ENCODE peak calls at places on chromosomes 12 and 14, in four cellular contexts. V is neural progenitor cell, Z is psoas muscle, K is stomach. H is an unnamed sample.
A peak's percentile ranks its signal among the peaks of the same experiment; 100 is the strongest.

GRCh38 chr12:93022603-93023340 is 93.7 kb upstream of the EEA1 start:
- DNase-seq in Z (no peak), V (no peak), K (no peak), H (no peak)

GRCh38 chr12:91746976-91747375 is 398.7 kb downstream of the BTG1 start:
- DNase-seq in Z (no peak), V (no peak), K (no peak), H (no peak)

GRCh38 chr14:100824946-100825690 is 800 bp upstream of the MEG3 start:
- DNase-seq in V (no peak), K (no peak), Z (no peak), H (no peak)

GRCh38 chr12:16950041-16950677 is 344.2 kb upstream of the LMO3 start:
- DNase-seq in V (peak; percentile 76), K (no peak), Z (no peak), H (no peak)

GRCh38 chr14:106530423-106531107 is 1004.2 kb downstream of the TMEM121 start:
- DNase-seq in Z (no peak), V (no peak), K (no peak), H (no peak)

GRCh38 chr14:65351493-65352224 is 60.9 kb upstream of the FUT8 start:
- DNase-seq in Z (no peak), K (no peak), V (no peak), H (no peak)

GRCh38 chr12:69431604-69432222 is 38.5 kb upstream of the FRS2 start:
- DNase-seq in Z (no peak), K (no peak), V (no peak), H (no peak)

GRCh38 chr12:71999795-72000194 is 61.1 kb downstream of the TPH2 start:
- DNase-seq in V (no peak), K (no peak), Z (no peak), H (no peak)

GRCh38 chr14:32620303-32620702 is 291.2 kb downstream of the AKAP6 start:
- DNase-seq in Z (no peak), K (no peak), V (no peak), H (no peak)

GRCh38 chr14:82642425-82642824 is 1108.8 kb upstream of the SEL1L start:
- DNase-seq in K (no peak), V (peak; percentile 73), Z (no peak), H (no peak)

GRCh38 chr14:101948666-101949205 is 15.6 kb upstream of the DYNC1H1 start:
- DNase-seq in V (peak; percentile 40), K (no peak), Z (peak; percentile 67), H (no peak)

GRCh38 chr14:96986701-96987474 is 189.7 kb downstream of the VRK1 start:
- DNase-seq in V (no peak), K (no peak), Z (no peak), H (no peak)

DNA sequence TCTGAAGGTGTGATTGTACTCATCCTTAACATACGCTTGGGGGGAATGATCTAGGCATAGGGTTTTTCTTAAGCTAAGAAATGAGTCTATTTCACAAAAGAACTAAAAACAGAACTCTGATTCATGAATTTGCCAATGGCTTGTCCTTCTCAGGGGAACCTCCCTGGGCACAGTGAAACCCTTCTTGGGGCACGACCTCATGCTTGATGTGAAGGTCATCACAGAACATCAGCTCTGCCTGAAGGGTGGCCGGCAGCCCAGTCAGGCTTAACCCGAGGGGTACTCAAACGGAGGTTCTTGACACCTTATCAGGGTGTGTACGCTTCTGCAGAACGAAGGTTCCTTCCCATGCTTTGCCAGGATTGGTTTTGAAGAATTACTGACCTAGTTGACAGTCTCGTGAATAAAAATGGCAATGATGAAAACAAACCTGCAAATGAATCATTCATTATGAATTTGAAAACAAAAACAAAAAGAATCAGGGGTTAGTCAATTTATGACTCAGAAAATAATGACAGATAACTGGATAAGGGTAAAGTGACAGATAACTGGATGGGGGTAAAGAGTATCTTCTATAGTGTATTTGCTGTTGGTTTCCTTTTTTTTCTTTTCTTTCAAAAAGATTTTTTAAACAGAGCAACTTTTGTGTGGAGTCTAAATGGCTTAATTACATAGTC is 86.4 kb downstream of the GALNT8 start:
- DNase-seq in K (no peak), Z (no peak), V (no peak), H (no peak)
- H3K4me1 ChIP-seq in K (peaks cover 13% of the 10 kb centered on the region), Z (no peaks in the 10 kb centered on the region), V (peaks cover 15% of the 10 kb centered on the region), H (no peaks in the 10 kb centered on the region)

DNA sequence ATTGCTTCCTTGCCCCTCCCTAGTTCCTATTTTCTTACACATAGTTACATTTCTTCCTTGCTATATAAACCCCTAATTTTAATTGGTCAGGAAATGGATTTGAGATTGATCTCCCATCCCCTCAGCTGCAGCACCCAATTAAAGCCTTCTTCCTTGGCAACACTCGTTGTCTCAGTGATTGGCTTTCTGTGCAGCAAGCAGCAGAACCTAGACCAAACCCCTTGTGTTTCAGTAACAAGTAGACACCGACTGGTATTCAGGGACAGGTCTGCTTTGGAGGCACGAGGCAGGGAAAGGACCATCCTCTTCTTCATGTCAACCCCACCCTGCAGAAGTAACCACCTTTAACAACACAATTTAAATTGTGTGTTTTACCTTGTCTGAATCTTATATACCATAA is 152.6 kb downstream of the RPAP3 start:
- DNase-seq in Z (no peak), V (no peak), K (no peak), H (no peak)
- TF ChIP-seq CTCF in Z (no peak), V (no peak), K (no peak), H (no peak)

GRCh38 chr12:47745485-47746041 is 13.1 kb downstream of the RAPGEF3 start:
- DNase-seq in V (no peak), K (no peak), Z (no peak), H (no peak)
- H3K27ac ChIP-seq in V (no peak overlapping the region), K (no peak overlapping the region), Z (no peak overlapping the region), H (no peak overlapping the region)

DNA sequence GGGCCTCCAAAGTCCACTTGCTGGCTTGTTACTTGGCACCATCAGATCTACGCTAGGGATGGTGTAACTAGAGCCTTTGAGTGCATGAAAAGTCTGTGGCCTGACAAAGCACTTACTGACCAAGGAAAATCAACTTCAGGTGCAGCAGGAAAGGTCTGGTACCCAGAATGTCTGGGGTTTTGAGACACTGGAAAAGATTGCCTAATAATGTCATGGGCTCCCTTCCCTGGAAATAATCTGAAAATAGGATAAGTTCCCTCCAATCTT is 106.7 kb downstream of the ZFP36L1 start:
- DNase-seq in K (no peak), Z (no peak), V (no peak), H (no peak)
- H3K4me1 ChIP-seq in K (peaks cover 38% of the 10 kb centered on the region), Z (peaks cover 31% of the 10 kb centered on the region), V (peaks cover 49% of the 10 kb centered on the region), H (peaks cover 34% of the 10 kb centered on the region)

GRCh38 chr12:64221656-64222010 is 463 bp downstream of the KICS2 start:
- DNase-seq in Z (peak; percentile 90), K (peak; percentile 90), V (peak; percentile 95), H (peak; percentile 79)
- TF ChIP-seq CTCF in Z (no peak), K (no peak), V (no peak), H (no peak)

GRCh38 chr14:49623387-49623786 is 2.8 kb downstream of the MGAT2 start:
- DNase-seq in Z (no peak), K (no peak), V (no peak), H (no peak)

GRCh38 chr14:49621114-49621881 is 699 bp downstream of the MGAT2 start:
- DNase-seq in V (peak; percentile 79), Z (peak; percentile 91), K (peak; percentile 63), H (peak; percentile 25)

GRCh38 chr14:49623941-49624806 is 3.6 kb downstream of the MGAT2 start:
- DNase-seq in V (no peak), Z (no peak), K (no peak), H (no peak)

GRCh38 chr14:49620182-49621113 is at the start of the genes MGAT2 and RPL36AL:
- DNase-seq in V (peak; percentile 99), Z (peak; percentile 99), K (peak; percentile 98), H (peak; percentile 87)

GRCh38 chr14:49622022-49622607 is 1.5 kb downstream of the MGAT2 start:
- DNase-seq in V (no peak), K (no peak), Z (no peak), H (no peak)
- H3K27ac ChIP-seq in V (no peak overlapping the region), K (peak overlapping the region; percentile 92), Z (peak overlapping the region; percentile 11), H (no peak overlapping the region)

DNA sequence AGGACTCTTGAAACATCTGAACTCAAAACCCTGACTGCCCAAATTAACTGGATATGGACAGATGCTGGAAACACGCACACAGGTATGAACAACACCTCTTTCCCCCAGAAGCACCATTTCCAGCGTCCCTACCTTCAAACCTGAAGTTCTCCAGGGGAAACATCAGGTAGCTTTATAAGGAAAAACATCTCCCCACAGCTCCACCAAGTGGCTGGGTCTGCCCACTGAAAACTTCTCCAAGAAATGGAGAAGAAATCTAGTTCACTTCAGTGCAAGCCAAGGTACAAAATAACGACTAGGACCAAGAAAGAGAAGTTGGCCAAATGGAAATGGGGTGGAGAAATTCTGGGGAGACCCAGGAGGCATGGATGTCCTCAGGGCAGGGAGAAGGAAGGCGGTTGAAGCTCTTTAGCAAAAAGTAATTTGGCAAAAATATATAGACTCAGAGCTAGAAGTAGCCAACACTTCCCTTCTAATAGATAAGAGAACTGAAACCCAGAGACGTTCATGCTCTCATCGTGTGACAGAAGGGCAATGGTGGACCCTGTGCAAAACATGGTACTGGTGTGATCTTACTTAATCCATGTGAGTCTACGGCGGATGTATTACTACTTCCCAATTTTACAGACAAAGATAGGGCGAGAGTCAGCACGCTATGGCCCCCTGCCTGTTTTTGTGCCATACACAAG is 10.5 kb upstream of the NUAK1 start:
- DNase-seq in K (no peak), Z (no peak), V (peak; percentile 33), H (no peak)
- H3K4me1 ChIP-seq in K (peaks cover 13% of the 10 kb centered on the region), Z (peaks cover 43% of the 10 kb centered on the region), V (peaks cover 11% of the 10 kb centered on the region), H (peaks cover 33% of the 10 kb centered on the region)

GRCh38 chr12:124666722-124667259 is 99.4 kb upstream of the NCOR2 start:
- DNase-seq in Z (no peak), V (no peak), K (no peak), H (no peak)

GRCh38 chr12:124665516-124665915 is 98.1 kb upstream of the NCOR2 start:
- DNase-seq in Z (no peak), V (no peak), K (no peak), H (no peak)

GRCh38 chr12:124663206-124663605 is 95.8 kb upstream of the NCOR2 start:
- DNase-seq in K (no peak), Z (no peak), V (no peak), H (no peak)

GRCh38 chr12:124663771-124664366 is 96.5 kb upstream of the NCOR2 start:
- DNase-seq in K (no peak), Z (peak; percentile 42), V (peak; percentile 63), H (no peak)

GRCh38 chr12:124664395-124665111 is 97.1 kb upstream of the NCOR2 start:
- DNase-seq in Z (peak; percentile 28), V (no peak), K (no peak), H (no peak)
- TF ChIP-seq CTCF in Z (no peak), V (no peak), K (no peak), H (no peak)

GRCh38 chr12:76471579-76471978 is 88.0 kb downstream of the OSBPL8 start:
- DNase-seq in V (no peak), K (no peak), Z (no peak), H (no peak)
- H3K27ac ChIP-seq in V (no peak overlapping the region), K (no peak overlapping the region), Z (peak overlapping the region; percentile 76), H (no peak overlapping the region)

H was measured in thoracic aorta.